ENCODE peak calls at places on chromosomes 5 and 9, in five cellular contexts. I is Panc1; X is PC-3; R is T-cell; N is stimulated activated memory B cell treated with anti-CD40 and anti-IgM and Interleukin-4, amounts not matched to agents 10 μg/mL and 1 μg/mL and 100 μg/mL, for 72 hours. Q is an unnamed sample.

GRCh38 chr5:10442581-10442980 is 902 bp downstream of the ROPN1L start:
- ATAC-seq in R (no peak), X (peak; percentile 56), N (no peak), I (no peak), Q (no peak)

GRCh38 chr5:88819332-88819999 is 63.5 kb downstream of the MEF2C start:
- ATAC-seq in X (no peak), N (peak; percentile 69), R (no peak), I (no peak), Q (no peak)

GRCh38 chr9:37984672-37985611 is 81.0 kb upstream of the SLC25A51 start:
- ATAC-seq in R (no peak), N (no peak), I (peak; percentile 29), X (no peak), Q (peak; percentile 62)

GRCh38 chr5:144710620-144711019 is 539.9 kb downstream of the KCTD16 start:
- ATAC-seq in N (peak; percentile 93), R (no peak), X (no peak), I (no peak), Q (no peak)

GRCh38 chr9:114592356-114592755 is 4.8 kb downstream of the ATP6V1G1 start:
- ATAC-seq in R (peak; percentile 70), I (no peak), X (no peak), N (peak; percentile 47), Q (peak; percentile 27)

GRCh38 chr9:36623280-36623679 is 50.6 kb downstream of the MELK start:
- ATAC-seq in I (no peak), N (no peak), X (peak; percentile 51), R (no peak), Q (no peak)

GRCh38 chr5:73955447-73955846 is 329.5 kb downstream of the ARHGEF28 start:
- ATAC-seq in I (no peak), R (no peak), N (no peak), X (no peak), Q (no peak)

GRCh38 chr9:26939934-26940711 is 6.9 kb downstream of the PLAA start:
- ATAC-seq in I (no peak), R (no peak), X (no peak), N (no peak), Q (peak; percentile 29)

GRCh38 chr5:717143-717542 is 24.0 kb upstream of the TPPP start:
- ATAC-seq in X (no peak), N (no peak), R (no peak), I (no peak), Q (no peak)

GRCh38 chr9:81717061-81717746 is 27.9 kb upstream of the TLE1 start:
- ATAC-seq in R (no peak), X (peak; percentile 11), N (no peak), I (no peak), Q (no peak)

GRCh38 chr9:82549174-82549821 is 513.6 kb downstream of the RASEF start:
- ATAC-seq in X (no peak), N (no peak), R (no peak), I (no peak), Q (no peak)

GRCh38 chr5:115531787-115532367 is 12.7 kb downstream of the FEM1C start:
- ATAC-seq in I (no peak), X (peak; percentile 77), R (no peak), N (no peak), Q (no peak)

GRCh38 chr9:98315067-98315453 is 59.6 kb upstream of the TBC1D2 start:
- ATAC-seq in I (no peak), R (no peak), N (no peak), X (no peak), Q (no peak)

GRCh38 chr5:51433052-51433710 is 49.9 kb downstream of the ISL1 start:
- ATAC-seq in I (no peak), X (peak; percentile 90), R (no peak), N (no peak), Q (no peak)

GRCh38 chr5:28500511-28500910 is 1462.1 kb upstream of the CDH9 start:
- ATAC-seq in I (no peak), X (no peak), R (no peak), N (no peak), Q (no peak)

GRCh38 chr5:167280111-167280510 is 1011.3 kb upstream of the WWC1 start:
- ATAC-seq in N (no peak), X (no peak), I (no peak), R (no peak), Q (no peak)

GRCh38 chr9:105138306-105138801 is 106.1 kb upstream of the SLC44A1 start:
- ATAC-seq in I (no peak), R (no peak), N (no peak), X (no peak), Q (no peak)

GRCh38 chr5:89451263-89451662 is 568.3 kb upstream of the MEF2C start:
- ATAC-seq in N (no peak), R (no peak), I (no peak), X (no peak), Q (no peak)